ENCODE peak calls at places on chromosomes 1 and 21, in four cellular contexts. R is A549, Y is GM12878, Q is HepG2. J is an unnamed sample.

GRCh38 chr1:30258471-30258870 is 464.9 kb downstream of the MATN1 start:
- DNase-seq in Y (no peak), R (no peak), Q (no peak), J (no peak)

GRCh38 chr21:37536616-37537278 is 170.2 kb downstream of the DYRK1A start:
- DNase-seq in R (no peak), Q (no peak), Y (no peak), J (no peak)

GRCh38 chr1:212288614-212289013 is 3.4 kb downstream of the PPP2R5A start:
- DNase-seq in Q (no peak), Y (no peak), R (no peak), J (no peak)

GRCh38 chr1:160567858-160568682 is 11.2 kb downstream of the CD84 start:
- DNase-seq in R (no peak), Y (no peak), Q (no peak), J (no peak)

GRCh38 chr1:6166655-6167390 is 13.3 kb downstream of the CHD5 start:
- DNase-seq in Y (no peak), Q (no peak), R (no peak), J (no peak)

GRCh38 chr1:14108356-14109275 is 408.6 kb downstream of the PRDM2 start:
- DNase-seq in R (no peak), Y (no peak), Q (no peak), J (no peak)

GRCh38 chr1:161792740-161793139 is 26.6 kb downstream of the ATF6 start:
- DNase-seq in R (peak; percentile 74), Y (peak; percentile 23), Q (peak; percentile 59), J (peak; percentile 32)

GRCh38 chr1:29712801-29713200 is 476.5 kb downstream of the PTPRU start:
- DNase-seq in R (no peak), Q (no peak), Y (no peak), J (no peak)

GRCh38 chr1:109643385-109644230 is 12.3 kb upstream of the GSTM4 start:
- DNase-seq in R (peak; percentile 75), Q (peak; percentile 67), Y (no peak), J (peak; percentile 85)

GRCh38 chr1:156901966-156902922 is 8.7 kb downstream of the PEAR1 start:
- DNase-seq in Q (no peak), Y (no peak), R (no peak), J (no peak)

GRCh38 chr1:115041654-115042053 is 12.0 kb downstream of the TSHB start:
- DNase-seq in R (peak; percentile 21), Q (peak; percentile 59), Y (no peak), J (no peak)

GRCh38 chr1:235507623-235508022 is 3.4 kb upstream of the B3GALNT2 start:
- DNase-seq in Y (no peak), Q (no peak), R (no peak), J (no peak)

GRCh38 chr1:50894340-50894739 is 65.7 kb downstream of the FAF1 start:
- DNase-seq in R (no peak), Q (no peak), Y (no peak), J (no peak)

GRCh38 chr1:112533029-112533428 is 24.3 kb downstream of the WNT2B start:
- DNase-seq in Y (no peak), R (no peak), Q (no peak), J (no peak)

GRCh38 chr1:180519846-180520245 is 17.5 kb upstream of the ACBD6 start:
- DNase-seq in Q (no peak), Y (no peak), R (no peak), J (no peak)

GRCh38 chr1:39861003-39861402 is 22.3 kb downstream of the TRIT1 start:
- DNase-seq in R (no peak), Q (no peak), Y (no peak), J (no peak)

GRCh38 chr1:230600111-230601000 is 41.9 kb upstream of the COG2 start:
- DNase-seq in Q (no peak), Y (no peak), R (no peak), J (no peak)

GRCh38 chr1:169186106-169186505 is 79.6 kb downstream of the ATP1B1 start:
- DNase-seq in R (no peak), Y (no peak), Q (no peak), J (no peak)

GRCh38 chr1:152502496-152503180 is 8.0 kb upstream of the LCE5A start:
- DNase-seq in Q (no peak), Y (no peak), R (peak; percentile 84), J (no peak)

GRCh38 chr1:68495532-68495931 is 1.4 kb downstream of the DEPDC1 start:
- DNase-seq in R (no peak), Y (no peak), Q (no peak), J (peak; percentile 24)

DNA sequence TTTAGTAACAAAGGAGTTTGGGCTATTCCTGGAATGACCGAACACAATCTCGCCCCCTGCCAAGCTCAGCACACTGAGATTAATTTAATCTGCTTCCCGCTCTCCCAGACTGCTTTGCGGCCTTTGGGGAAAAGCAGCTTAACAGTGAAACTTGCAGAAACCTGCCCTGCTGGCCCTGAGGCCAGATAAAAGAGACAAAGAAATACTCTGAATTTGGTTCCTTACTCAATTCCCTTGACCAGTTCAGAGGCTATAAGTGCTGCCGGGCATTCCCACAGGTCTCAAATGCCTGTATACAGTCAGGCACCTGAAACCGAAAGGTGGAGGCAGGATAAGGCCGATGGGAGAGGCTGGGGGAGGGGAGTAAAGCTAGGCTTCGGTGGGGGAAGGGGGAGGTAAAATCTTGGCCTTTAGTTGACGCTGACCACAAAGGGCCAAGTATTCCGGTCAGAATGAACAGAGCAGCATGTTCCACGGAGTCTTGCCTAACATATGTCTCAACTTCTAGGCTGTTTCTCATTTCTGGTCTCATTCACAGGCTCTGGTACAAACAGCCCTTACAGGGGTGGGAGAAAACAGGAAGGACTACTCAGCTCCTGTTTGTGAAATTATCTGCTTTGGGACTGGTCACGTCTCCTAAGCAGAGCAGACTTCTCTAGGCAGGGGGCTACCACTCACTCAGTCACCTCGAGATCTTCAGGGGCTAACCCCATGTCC is 17.8 kb upstream of the A3GALT2 start:
- DNase-seq in Y (no peak), R (no peak), Q (peak; percentile 28), J (no peak)
- TF ChIP-seq JUNB in Y (no peak), R (no peak), Q (no peak), J (no peak)

DNA sequence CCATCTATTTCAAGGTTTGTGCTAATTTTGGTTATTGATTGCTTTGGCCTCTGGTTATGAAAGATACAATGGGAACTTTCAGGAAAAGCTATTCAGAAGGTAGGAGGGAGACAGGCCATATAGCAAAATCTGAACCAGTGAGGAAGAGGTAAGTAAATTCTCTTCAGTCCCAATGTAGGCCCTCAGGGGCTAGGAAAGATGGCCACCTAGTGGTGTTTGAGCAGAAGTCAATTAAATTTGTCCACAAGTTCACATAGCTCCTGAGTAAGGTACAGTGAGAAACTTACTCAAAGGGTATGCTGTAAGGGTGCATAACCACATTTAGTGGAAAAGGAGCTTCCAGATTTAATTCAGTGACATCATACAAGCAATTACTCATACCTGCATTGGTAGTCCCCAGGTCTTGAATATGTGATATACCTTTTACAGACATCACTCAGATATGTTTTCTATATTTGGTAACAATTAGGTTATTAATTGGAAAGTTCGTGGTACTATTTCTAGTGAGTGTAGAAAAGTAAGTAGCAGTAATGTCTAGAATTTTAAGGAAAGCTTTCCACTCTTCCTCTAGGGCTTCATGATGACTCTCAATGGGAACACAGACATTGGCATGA is 21.4 kb upstream of the FMO1 start:
- DNase-seq in Q (peak; percentile 45), Y (peak; percentile 11), R (peak; percentile 60), J (peak; percentile 40)
- TF ChIP-seq CHD2 in Q (no peak), Y (no peak), R (no peak), J (no peak)

DNA sequence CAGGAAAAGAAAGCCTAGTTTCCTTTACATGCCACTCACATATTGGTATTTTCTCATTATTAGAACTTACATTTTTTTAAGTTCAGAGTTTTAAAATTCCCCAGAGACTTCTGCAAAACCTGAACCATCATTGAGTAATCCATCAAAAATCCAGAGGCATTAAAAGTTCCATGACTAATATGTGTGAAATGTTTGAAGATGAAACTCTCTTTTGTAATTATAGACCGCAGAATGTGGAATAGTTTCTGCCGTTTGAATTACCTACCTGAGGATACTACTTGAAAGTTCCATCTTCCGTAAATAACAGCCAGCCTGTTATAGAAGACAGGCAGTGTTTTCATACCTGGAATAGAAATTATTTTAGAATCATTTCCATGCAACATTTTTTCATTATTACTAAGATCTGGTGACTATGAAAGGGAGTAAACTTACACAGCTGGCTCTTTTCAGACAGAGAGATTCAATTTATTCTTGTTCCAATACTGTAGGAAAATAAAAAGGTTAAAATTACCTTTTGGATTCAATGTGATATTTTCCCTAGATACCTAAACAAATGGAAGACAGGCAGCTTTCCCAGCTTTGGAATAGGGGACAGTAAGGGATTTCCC is 131.4 kb downstream of the ST6GALNAC5 start:
- DNase-seq in R (peak; percentile 36), Y (no peak), Q (no peak), J (no peak)
- TF ChIP-seq JUNB in R (peak; percentile 85), Y (no peak), Q (no peak), J (no peak)

DNA sequence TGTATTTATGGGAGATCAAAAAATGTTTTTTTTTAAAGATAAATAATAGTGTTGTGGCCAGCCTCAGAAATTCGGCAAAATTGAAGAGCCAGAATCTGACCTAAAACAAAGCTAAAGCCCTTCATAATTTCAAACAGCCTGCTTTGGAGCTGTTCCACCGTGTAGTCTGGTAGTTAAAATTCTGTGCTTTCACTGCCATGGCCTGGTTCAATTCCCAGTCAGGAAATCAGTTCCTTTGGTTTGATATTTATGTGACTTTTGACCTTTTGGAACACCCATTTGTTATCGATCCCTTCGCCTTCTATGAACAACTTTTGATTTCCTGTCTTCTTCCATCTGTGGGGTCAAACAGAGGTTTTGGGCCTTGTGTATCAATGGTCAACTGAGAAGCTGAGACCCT is 179.8 kb downstream of the HFM1 start:
- DNase-seq in R (no peak), Q (no peak), Y (no peak), J (no peak)
- TF ChIP-seq CHD2 in R (no peak), Q (no peak), Y (no peak), J (no peak)

DNA sequence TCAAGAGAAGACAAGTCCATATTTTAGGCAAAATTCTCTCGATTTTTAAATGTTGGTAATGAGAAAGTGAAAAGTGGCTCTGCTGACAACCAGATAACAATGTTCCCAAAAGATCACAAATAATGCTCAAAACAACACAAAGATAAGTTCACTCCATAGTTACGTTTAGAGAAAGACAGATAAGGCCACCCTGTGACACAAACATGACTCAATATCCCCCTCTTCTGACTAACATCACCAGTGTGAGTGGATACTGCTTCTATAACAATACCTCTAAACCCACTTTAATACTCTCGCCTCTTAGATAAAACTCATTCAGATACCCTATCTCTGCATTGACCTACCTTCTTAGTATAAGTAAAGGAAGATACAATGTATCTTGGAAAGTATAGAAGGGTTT is 51.2 kb upstream of the RGS7 start:
- DNase-seq in Q (no peak), R (no peak), Y (no peak), J (no peak)
- TF ChIP-seq JUNB in Q (no peak), R (no peak), Y (no peak), J (no peak)

GRCh38 chr1:204427302-204427701 is 15.7 kb upstream of the PPP1R15B start:
- DNase-seq in Y (no peak), R (no peak), Q (no peak), J (no peak)
- TF ChIP-seq CHD2 in Y (no peak), R (no peak), Q (no peak), J (no peak)